ENCODE peak calls at places on chromosome 7, in five cellular contexts. One of them, this sample, is unnamed.

GRCh38 chr7:98079891-98080653 is 26.6 kb upstream of the LMTK2 start:
- DNase-seq in H1: no peak
- DNase-seq in GM12878: no peak
- DNase-seq in K562: no peak
- DNase-seq in HepG2: no peak
- DNase-seq in this sample: no peak

GRCh38 chr7:46058424-46058823 is 137.4 kb upstream of the IGFBP3 start:
- DNase-seq in HepG2: no peak
- DNase-seq in K562: no peak
- DNase-seq in GM12878: no peak
- DNase-seq in H1: no peak
- DNase-seq in this sample: no peak

GRCh38 chr7:149774237-149775175 is 1.1 kb upstream of the ZNF467 start:
- DNase-seq in H1: no peak
- DNase-seq in GM12878: no peak
- DNase-seq in HepG2: no peak
- DNase-seq in K562: no peak
- DNase-seq in this sample: no peak

GRCh38 chr7:80922254-80923049 is 3.6 kb upstream of the SEMA3C start:
- DNase-seq in H1: no peak
- DNase-seq in GM12878: no peak
- DNase-seq in HepG2: no peak
- DNase-seq in K562: no peak
- DNase-seq in this sample: no peak

GRCh38 chr7:18457832-18458231 is 37.7 kb upstream of the HDAC9 start:
- DNase-seq in H1: no peak
- DNase-seq in K562: no peak
- DNase-seq in GM12878: no peak
- DNase-seq in HepG2: no peak
- DNase-seq in this sample: no peak

GRCh38 chr7:13731643-13732042 is 257.8 kb downstream of the ETV1 start:
- DNase-seq in HepG2: no peak
- DNase-seq in H1: no peak
- DNase-seq in K562: no peak
- DNase-seq in GM12878: no peak
- DNase-seq in this sample: no peak

GRCh38 chr7:107322015-107322414 is 147.8 kb upstream of the GPR22 start:
- DNase-seq in HepG2: no peak
- DNase-seq in GM12878: no peak
- DNase-seq in K562: peak; percentile 20
- DNase-seq in H1: no peak
- DNase-seq in this sample: no peak

GRCh38 chr7:136957391-136957790 is 88.9 kb downstream of the CHRM2 start:
- DNase-seq in K562: no peak
- DNase-seq in GM12878: no peak
- DNase-seq in H1: no peak
- DNase-seq in HepG2: no peak
- DNase-seq in this sample: no peak

GRCh38 chr7:1889091-1889490 is 219.0 kb downstream of the ELFN1 start:
- DNase-seq in HepG2: no peak
- DNase-seq in K562: no peak
- DNase-seq in H1: no peak
- DNase-seq in GM12878: no peak
- DNase-seq in this sample: no peak

GRCh38 chr7:1888425-1888824 is 218.3 kb downstream of the ELFN1 start:
- DNase-seq in GM12878: no peak
- DNase-seq in K562: no peak
- DNase-seq in H1: no peak
- DNase-seq in HepG2: no peak
- DNase-seq in this sample: no peak

GRCh38 chr7:1886361-1887064 is 216.4 kb downstream of the ELFN1 start:
- DNase-seq in H1: no peak
- DNase-seq in GM12878: no peak
- DNase-seq in HepG2: no peak
- DNase-seq in K562: no peak
- DNase-seq in this sample: no peak

GRCh38 chr7:1885465-1886226 is 215.6 kb downstream of the ELFN1 start:
- DNase-seq in HepG2: no peak
- DNase-seq in K562: no peak
- DNase-seq in H1: no peak
- DNase-seq in GM12878: no peak
- DNase-seq in this sample: no peak

DNA sequence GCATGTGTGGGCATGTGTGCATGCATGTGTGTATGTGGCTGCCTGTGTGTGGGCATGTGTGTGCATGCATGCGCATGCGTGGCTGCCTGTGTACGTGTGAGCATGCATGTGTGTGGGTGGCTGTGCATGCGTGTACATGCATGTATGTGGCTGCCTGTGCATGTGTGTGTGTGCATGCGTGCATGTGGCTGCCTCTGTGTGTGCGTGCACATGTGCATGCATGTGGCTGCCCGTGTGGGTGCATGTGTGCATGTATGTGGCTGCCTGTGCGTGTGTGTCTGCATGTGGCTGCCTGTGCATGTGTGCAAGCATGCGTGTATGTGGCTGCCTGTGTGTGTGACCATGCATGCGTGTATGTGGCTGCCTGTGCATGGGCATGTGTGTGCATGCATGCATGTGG is 217.2 kb downstream of the ELFN1 start:
- DNase-seq in K562: no peak
- DNase-seq in HepG2: no peak
- DNase-seq in H1: no peak
- DNase-seq in GM12878: no peak
- DNase-seq in this sample: no peak
- H3K9ac ChIP-seq in K562: no peak overlapping the region
- H3K9ac ChIP-seq in HepG2: no peak overlapping the region
- H3K9ac ChIP-seq in H1: no peak overlapping the region
- H3K9ac ChIP-seq in GM12878: no peak overlapping the region
- H3K9ac ChIP-seq in this sample: no peak overlapping the region

GRCh38 chr7:100720645-100721504 is 607 bp downstream of the EPO start:
- DNase-seq in H1: no peak
- DNase-seq in K562: peak; percentile 36
- DNase-seq in HepG2: peak; percentile 35
- DNase-seq in GM12878: no peak
- DNase-seq in this sample: peak; percentile 83

GRCh38 chr7:100722480-100723212 is 2.4 kb downstream of the EPO start:
- DNase-seq in GM12878: no peak
- DNase-seq in H1: no peak
- DNase-seq in K562: no peak
- DNase-seq in HepG2: no peak
- DNase-seq in this sample: peak; percentile 14

GRCh38 chr7:100726998-100727761 is 6.2 kb upstream of the ZAN start:
- DNase-seq in GM12878: no peak
- DNase-seq in H1: no peak
- DNase-seq in HepG2: peak; percentile 32
- DNase-seq in K562: no peak
- DNase-seq in this sample: no peak

GRCh38 chr7:100721505-100721812 is 1.2 kb downstream of the EPO start:
- DNase-seq in GM12878: no peak
- DNase-seq in H1: no peak
- DNase-seq in K562: no peak
- DNase-seq in HepG2: no peak
- DNase-seq in this sample: no peak

GRCh38 chr7:100723732-100724275 is 3.5 kb downstream of the EPO start:
- DNase-seq in K562: no peak
- DNase-seq in H1: no peak
- DNase-seq in GM12878: no peak
- DNase-seq in HepG2: peak; percentile 44
- DNase-seq in this sample: no peak
- TF ChIP-seq GABPA in K562: no peak
- TF ChIP-seq GABPA in H1: no peak
- TF ChIP-seq GABPA in GM12878: no peak
- TF ChIP-seq GABPA in HepG2: no peak
- TF ChIP-seq GABPA in this sample: no peak

GRCh38 chr7:27110977-27111752 is 8.7 kb upstream of the HOXA2 start:
- DNase-seq in K562: no peak
- DNase-seq in HepG2: no peak
- DNase-seq in H1: no peak
- DNase-seq in GM12878: no peak
- DNase-seq in this sample: no peak
- H3K9ac ChIP-seq in K562: no peak overlapping the region
- H3K9ac ChIP-seq in HepG2: no peak overlapping the region
- H3K9ac ChIP-seq in H1: no peak overlapping the region
- H3K9ac ChIP-seq in GM12878: no peak overlapping the region
- H3K9ac ChIP-seq in this sample: no peak overlapping the region

DNA sequence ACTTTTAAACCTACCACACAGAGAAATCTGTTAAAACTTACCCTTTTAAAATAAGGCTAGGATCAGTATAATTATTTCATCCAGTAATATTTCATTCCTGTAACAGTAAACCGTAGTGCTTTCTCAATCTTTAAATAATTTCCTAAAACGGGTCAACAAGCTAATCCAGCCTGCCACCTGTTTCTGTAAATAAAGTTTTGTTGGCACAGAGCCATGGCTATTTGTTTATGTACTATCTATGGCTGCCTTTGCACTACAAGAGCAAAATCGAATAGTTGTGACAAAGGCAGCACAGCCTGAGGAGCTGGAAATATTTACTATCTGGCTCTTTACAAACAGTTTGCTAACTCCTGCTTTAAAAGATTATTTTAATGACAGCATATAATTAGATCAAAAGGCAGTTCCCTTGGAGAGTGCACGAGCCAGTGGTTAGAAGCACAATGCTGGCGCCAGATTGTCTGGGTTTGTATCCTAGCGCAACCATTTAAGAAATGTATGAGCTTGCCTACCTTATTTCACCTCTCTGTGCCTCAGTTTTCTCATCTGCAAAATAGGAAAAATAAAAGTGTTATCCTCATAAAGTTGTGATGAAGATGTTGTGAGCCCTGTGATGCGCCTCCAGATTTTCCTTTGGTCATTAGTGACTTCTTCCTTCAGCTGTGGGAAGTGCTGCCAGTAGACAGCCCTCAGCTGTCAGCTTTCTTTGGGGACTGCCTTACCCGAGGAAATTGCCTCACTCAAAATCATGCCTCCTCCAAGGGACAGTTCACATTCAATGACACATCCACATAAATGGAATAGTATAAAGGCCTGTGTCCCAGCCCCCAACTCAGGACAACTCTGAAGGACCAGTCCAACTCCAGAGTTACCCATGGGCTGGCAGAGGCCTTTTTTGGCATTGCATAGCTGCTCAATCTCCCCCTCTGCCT is 11.8 kb upstream of the MIOS start:
- DNase-seq in GM12878: no peak
- DNase-seq in HepG2: no peak
- DNase-seq in H1: no peak
- DNase-seq in K562: no peak
- DNase-seq in this sample: peak; percentile 53
- TF ChIP-seq GABPA in GM12878: no peak
- TF ChIP-seq GABPA in HepG2: no peak
- TF ChIP-seq GABPA in H1: no peak
- TF ChIP-seq GABPA in K562: no peak
- TF ChIP-seq GABPA in this sample: no peak

GRCh38 chr7:24316340-24316739 is 32.4 kb downstream of the NPY start:
- DNase-seq in HepG2: no peak
- DNase-seq in K562: no peak
- DNase-seq in H1: no peak
- DNase-seq in GM12878: no peak
- DNase-seq in this sample: no peak
- H3K9ac ChIP-seq in HepG2: no peak overlapping the region
- H3K9ac ChIP-seq in K562: no peak overlapping the region
- H3K9ac ChIP-seq in H1: no peak overlapping the region
- H3K9ac ChIP-seq in GM12878: no peak overlapping the region
- H3K9ac ChIP-seq in this sample: no peak overlapping the region